ENCODE peak calls at places on chromosomes 2 and 18, in nine cellular contexts. F is EH; M is type B pancreatic cell; W is fibroblast of pulmonary artery; D is OCI-M1; U is CD8-positive, alpha-beta memory T cell; V is GM10248; K is NB4; O is posterior vena cava. L is an unnamed sample.

GRCh38 chr2:159265171-159265576 is 21.3 kb downstream of the WDSUB1 start:
- DNase-seq in F (peak; percentile 51), M (no peak), W (peak; percentile 56), D (peak; percentile 32), U (no peak), V (no peak), K (no peak), O (no peak), L (no peak)

GRCh38 chr18:44789704-44790103 is 109.0 kb downstream of the SETBP1 start:
- DNase-seq in F (peak; percentile 71), M (no peak), W (peak; percentile 35), D (no peak), U (no peak), V (no peak), K (no peak), O (no peak), L (peak; percentile 41)

GRCh38 chr2:99900589-99900988 is 241.8 kb downstream of the AFF3 start:
- DNase-seq in F (no peak), M (no peak), W (no peak), D (no peak), U (no peak), V (no peak), K (no peak), O (no peak), L (no peak)

GRCh38 chr18:45359275-45360009 is 255.8 kb upstream of the SLC14A2 start:
- DNase-seq in F (no peak), M (no peak), W (no peak), D (no peak), U (no peak), V (no peak), K (no peak), O (no peak), L (no peak)

GRCh38 chr2:121356058-121356640 is 71.1 kb upstream of the TFCP2L1 start:
- DNase-seq in F (peak; percentile 70), M (no peak), W (peak; percentile 82), D (peak; percentile 85), U (no peak), V (peak; percentile 57), K (peak; percentile 76), O (no peak), L (peak; percentile 74)

GRCh38 chr2:127563458-127564428 is 28.3 kb downstream of the MYO7B start:
- DNase-seq in F (no peak), M (no peak), W (no peak), D (no peak), U (no peak), V (peak; percentile 91), K (peak; percentile 22), O (peak; percentile 50), L (no peak)

GRCh38 chr2:70994445-70995226 is at the start of gene TEX261:
- DNase-seq in F (peak; percentile 87), M (peak; percentile 95), W (peak; percentile 84), D (peak; percentile 89), U (peak; percentile 91), V (peak; percentile 93), K (peak; percentile 95), O (peak; percentile 96), L (peak; percentile 95)

GRCh38 chr2:112021781-112022231 is 33.3 kb upstream of the TMEM87B start:
- DNase-seq in F (peak; percentile 44), M (no peak), W (peak; percentile 53), D (peak; percentile 38), U (no peak), V (no peak), K (no peak), O (no peak), L (no peak)

GRCh38 chr2:196077821-196078220 is 9.2 kb upstream of the DNAH7 start:
- DNase-seq in F (peak; percentile 75), M (no peak), W (no peak), D (no peak), U (no peak), V (no peak), K (no peak), O (no peak), L (peak; percentile 50)

GRCh38 chr2:160096414-160096813 is 34.0 kb upstream of the PLA2R1 start:
- DNase-seq in F (no peak), M (no peak), W (no peak), D (no peak), U (no peak), V (no peak), K (peak; percentile 15), O (no peak), L (no peak)

GRCh38 chr2:214543386-214543955 is 132.6 kb downstream of the VWC2L start:
- DNase-seq in F (peak; percentile 44), M (no peak), W (peak; percentile 3), D (no peak), U (no peak), V (no peak), K (no peak), O (no peak), L (peak; percentile 19)

GRCh38 chr2:236264256-236264655 is at the start of gene ASB18:
- DNase-seq in F (peak; percentile 9), M (no peak), W (no peak), D (no peak), U (no peak), V (no peak), K (no peak), O (no peak), L (no peak)

GRCh38 chr2:182186132-182186735 is 200.6 kb downstream of the PPP1R1C start:
- DNase-seq in F (peak; percentile 50), M (no peak), W (peak; percentile 66), D (peak; percentile 79), U (no peak), V (peak; percentile 6), K (peak; percentile 41), O (no peak), L (peak; percentile 42)

GRCh38 chr2:102473020-102473419 is at the start of gene SLC9A4:
- DNase-seq in F (peak; percentile 46), M (no peak), W (peak; percentile 65), D (peak; percentile 73), U (peak; percentile 53), V (peak; percentile 30), K (peak; percentile 49), O (no peak), L (peak; percentile 53)

GRCh38 chr18:5963267-5963666 is 67.9 kb upstream of the TMEM200C start:
- DNase-seq in F (no peak), M (no peak), W (no peak), D (no peak), U (no peak), V (no peak), K (no peak), O (no peak), L (no peak)

GRCh38 chr18:39199231-39199855 is 1633.7 kb upstream of the CELF4 start:
- DNase-seq in F (no peak), M (no peak), W (no peak), D (no peak), U (no peak), V (no peak), K (no peak), O (no peak), L (no peak)

GRCh38 chr18:50055474-50055873 is 139.5 kb downstream of the MYO5B start:
- DNase-seq in F (no peak), M (no peak), W (no peak), D (no peak), U (no peak), V (no peak), K (no peak), O (no peak), L (no peak)